ENCODE peak calls at places on chromosomes 11 and 22, in seven cellular contexts. One of them, this sample, is unnamed.

GRCh38 chr22:22884010-22884887 is 3.4 kb upstream of the IGLL5 start:
- DNase-seq in Calu3: peak; percentile 78
- DNase-seq in NB4: peak; percentile 85
- DNase-seq in body of pancreas: peak; percentile 48
- DNase-seq in psoas muscle: peak; percentile 33
- DNase-seq in left ventricle myocardium inferior: peak; percentile 37
- DNase-seq in GM10248: peak; percentile 77
- DNase-seq in this sample: peak; percentile 85

GRCh38 chr11:103091024-103091423 is 936 bp downstream of the DCUN1D5 start:
- DNase-seq in left ventricle myocardium inferior: no peak
- DNase-seq in NB4: peak; percentile 59
- DNase-seq in Calu3: no peak
- DNase-seq in GM10248: no peak
- DNase-seq in body of pancreas: no peak
- DNase-seq in psoas muscle: no peak
- DNase-seq in this sample: peak; percentile 17

GRCh38 chr11:14418801-14419417 is 59.9 kb upstream of the RRAS2 start:
- DNase-seq in psoas muscle: no peak
- DNase-seq in Calu3: no peak
- DNase-seq in NB4: no peak
- DNase-seq in body of pancreas: no peak
- DNase-seq in left ventricle myocardium inferior: no peak
- DNase-seq in GM10248: peak; percentile 30
- DNase-seq in this sample: peak; percentile 30

GRCh38 chr11:6646631-6647281 is 8.9 kb downstream of the DCHS1 start:
- DNase-seq in body of pancreas: no peak
- DNase-seq in Calu3: no peak
- DNase-seq in GM10248: peak; percentile 81
- DNase-seq in psoas muscle: no peak
- DNase-seq in left ventricle myocardium inferior: peak; percentile 60
- DNase-seq in NB4: peak; percentile 90
- DNase-seq in this sample: peak; percentile 81

GRCh38 chr11:117305145-117305544 is 10.9 kb downstream of the BACE1 start:
- DNase-seq in NB4: no peak
- DNase-seq in left ventricle myocardium inferior: no peak
- DNase-seq in body of pancreas: no peak
- DNase-seq in GM10248: no peak
- DNase-seq in psoas muscle: no peak
- DNase-seq in Calu3: no peak
- DNase-seq in this sample: no peak

GRCh38 chr11:59953463-59954218 is 10.2 kb upstream of the OOSP4A start:
- DNase-seq in psoas muscle: no peak
- DNase-seq in left ventricle myocardium inferior: no peak
- DNase-seq in NB4: no peak
- DNase-seq in Calu3: no peak
- DNase-seq in GM10248: no peak
- DNase-seq in body of pancreas: no peak
- DNase-seq in this sample: no peak

GRCh38 chr22:39859903-39860588 is 33.5 kb downstream of the ENTHD1 start:
- DNase-seq in psoas muscle: no peak
- DNase-seq in body of pancreas: no peak
- DNase-seq in Calu3: no peak
- DNase-seq in NB4: no peak
- DNase-seq in GM10248: peak; percentile 58
- DNase-seq in left ventricle myocardium inferior: no peak
- DNase-seq in this sample: peak; percentile 52

GRCh38 chr11:71120346-71120963 is 131.9 kb downstream of the SHANK2 start:
- DNase-seq in GM10248: no peak
- DNase-seq in NB4: peak; percentile 30
- DNase-seq in left ventricle myocardium inferior: no peak
- DNase-seq in body of pancreas: peak; percentile 69
- DNase-seq in Calu3: peak; percentile 62
- DNase-seq in psoas muscle: no peak
- DNase-seq in this sample: no peak

GRCh38 chr11:94792453-94792852 is 24.3 kb downstream of the AMOTL1 start:
- DNase-seq in GM10248: no peak
- DNase-seq in body of pancreas: no peak
- DNase-seq in NB4: no peak
- DNase-seq in Calu3: no peak
- DNase-seq in psoas muscle: no peak
- DNase-seq in left ventricle myocardium inferior: no peak
- DNase-seq in this sample: no peak

GRCh38 chr11:70397336-70397982 is 870 bp upstream of the CTTN start:
- DNase-seq in GM10248: no peak
- DNase-seq in psoas muscle: no peak
- DNase-seq in NB4: peak; percentile 88
- DNase-seq in body of pancreas: peak; percentile 30
- DNase-seq in left ventricle myocardium inferior: no peak
- DNase-seq in Calu3: no peak
- DNase-seq in this sample: peak; percentile 49

GRCh38 chr11:100837294-100837693 is 150.2 kb downstream of the ARHGAP42 start:
- DNase-seq in GM10248: no peak
- DNase-seq in body of pancreas: no peak
- DNase-seq in Calu3: no peak
- DNase-seq in left ventricle myocardium inferior: no peak
- DNase-seq in NB4: no peak
- DNase-seq in psoas muscle: no peak
- DNase-seq in this sample: no peak

GRCh38 chr22:27105142-27106025 is 448.0 kb downstream of the MIAT start:
- DNase-seq in body of pancreas: no peak
- DNase-seq in NB4: no peak
- DNase-seq in psoas muscle: peak; percentile 76
- DNase-seq in Calu3: no peak
- DNase-seq in left ventricle myocardium inferior: peak; percentile 70
- DNase-seq in GM10248: no peak
- DNase-seq in this sample: no peak

GRCh38 chr11:74020537-74020936 is 11.7 kb upstream of the UCP3 start:
- DNase-seq in Calu3: no peak
- DNase-seq in body of pancreas: no peak
- DNase-seq in left ventricle myocardium inferior: no peak
- DNase-seq in GM10248: no peak
- DNase-seq in psoas muscle: no peak
- DNase-seq in NB4: peak; percentile 54
- DNase-seq in this sample: peak; percentile 34

GRCh38 chr11:45102361-45102809 is 44.1 kb upstream of the PRDM11 start:
- DNase-seq in psoas muscle: no peak
- DNase-seq in left ventricle myocardium inferior: no peak
- DNase-seq in NB4: peak; percentile 91
- DNase-seq in GM10248: no peak
- DNase-seq in Calu3: no peak
- DNase-seq in body of pancreas: no peak
- DNase-seq in this sample: no peak

DNA sequence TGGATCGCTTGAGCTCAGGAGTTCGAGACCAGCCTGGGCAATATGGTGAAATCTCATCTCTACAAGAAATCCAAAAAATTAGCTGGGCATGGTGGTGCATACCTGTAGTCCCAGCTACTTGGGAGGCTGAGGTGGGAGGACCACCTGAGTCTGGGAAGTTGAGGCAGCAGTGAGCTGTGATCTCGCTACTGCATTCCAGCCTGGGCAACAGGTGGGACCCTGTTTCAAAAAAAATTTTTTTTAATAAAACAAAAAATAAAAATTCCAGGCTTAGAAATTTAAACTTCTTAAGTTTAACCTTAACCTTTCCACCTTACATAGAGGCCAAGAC is 21.2 kb downstream of the CLMP start:
- DNase-seq in psoas muscle: no peak
- DNase-seq in body of pancreas: no peak
- DNase-seq in left ventricle myocardium inferior: no peak
- DNase-seq in NB4: no peak
- DNase-seq in GM10248: no peak
- DNase-seq in Calu3: no peak
- DNase-seq in this sample: no peak
- TF ChIP-seq CTCF in psoas muscle: no peak
- TF ChIP-seq CTCF in body of pancreas: no peak
- TF ChIP-seq CTCF in left ventricle myocardium inferior: no peak
- TF ChIP-seq CTCF in NB4: no peak
- TF ChIP-seq CTCF in GM10248: no peak
- TF ChIP-seq CTCF in Calu3: no peak
- TF ChIP-seq CTCF in this sample: no peak

GRCh38 chr11:128484172-128484571 is 103.2 kb downstream of the ETS1 start:
- DNase-seq in psoas muscle: no peak
- DNase-seq in left ventricle myocardium inferior: no peak
- DNase-seq in GM10248: no peak
- DNase-seq in NB4: no peak
- DNase-seq in Calu3: no peak
- DNase-seq in body of pancreas: no peak
- DNase-seq in this sample: no peak
- TF ChIP-seq CTCF in psoas muscle: no peak
- TF ChIP-seq CTCF in left ventricle myocardium inferior: peak; percentile 52
- TF ChIP-seq CTCF in GM10248: peak; percentile 18
- TF ChIP-seq CTCF in NB4: no peak
- TF ChIP-seq CTCF in Calu3: no peak
- TF ChIP-seq CTCF in body of pancreas: peak; percentile 48
- TF ChIP-seq CTCF in this sample: no peak

GRCh38 chr11:13354335-13354734 is 76.7 kb downstream of the BMAL1 start:
- DNase-seq in GM10248: no peak
- DNase-seq in Calu3: no peak
- DNase-seq in psoas muscle: no peak
- DNase-seq in body of pancreas: no peak
- DNase-seq in left ventricle myocardium inferior: no peak
- DNase-seq in NB4: peak; percentile 45
- DNase-seq in this sample: no peak
- TF ChIP-seq CTCF in GM10248: peak; percentile 1
- TF ChIP-seq CTCF in Calu3: peak; percentile 35
- TF ChIP-seq CTCF in psoas muscle: no peak
- TF ChIP-seq CTCF in body of pancreas: peak; percentile 21
- TF ChIP-seq CTCF in left ventricle myocardium inferior: peak; percentile 10
- TF ChIP-seq CTCF in NB4: peak; percentile 31
- TF ChIP-seq CTCF in this sample: no peak

GRCh38 chr11:96794152-96794551 is 404.3 kb downstream of the JRKL start:
- DNase-seq in psoas muscle: no peak
- DNase-seq in NB4: no peak
- DNase-seq in left ventricle myocardium inferior: no peak
- DNase-seq in GM10248: no peak
- DNase-seq in body of pancreas: no peak
- DNase-seq in Calu3: no peak
- DNase-seq in this sample: no peak
- TF ChIP-seq CTCF in psoas muscle: no peak
- TF ChIP-seq CTCF in NB4: no peak
- TF ChIP-seq CTCF in left ventricle myocardium inferior: no peak
- TF ChIP-seq CTCF in GM10248: no peak
- TF ChIP-seq CTCF in body of pancreas: no peak
- TF ChIP-seq CTCF in Calu3: no peak
- TF ChIP-seq CTCF in this sample: no peak

GRCh38 chr11:124481365-124482323 is 36.1 kb upstream of the OR8B8 start:
- DNase-seq in NB4: peak; percentile 73
- DNase-seq in left ventricle myocardium inferior: no peak
- DNase-seq in Calu3: no peak
- DNase-seq in psoas muscle: no peak
- DNase-seq in body of pancreas: no peak
- DNase-seq in GM10248: peak; percentile 8
- DNase-seq in this sample: no peak

GRCh38 chr11:124482362-124483147 is 37.1 kb upstream of the OR8B8 start:
- DNase-seq in body of pancreas: no peak
- DNase-seq in GM10248: no peak
- DNase-seq in NB4: no peak
- DNase-seq in Calu3: no peak
- DNase-seq in psoas muscle: no peak
- DNase-seq in left ventricle myocardium inferior: no peak
- DNase-seq in this sample: no peak

DNA sequence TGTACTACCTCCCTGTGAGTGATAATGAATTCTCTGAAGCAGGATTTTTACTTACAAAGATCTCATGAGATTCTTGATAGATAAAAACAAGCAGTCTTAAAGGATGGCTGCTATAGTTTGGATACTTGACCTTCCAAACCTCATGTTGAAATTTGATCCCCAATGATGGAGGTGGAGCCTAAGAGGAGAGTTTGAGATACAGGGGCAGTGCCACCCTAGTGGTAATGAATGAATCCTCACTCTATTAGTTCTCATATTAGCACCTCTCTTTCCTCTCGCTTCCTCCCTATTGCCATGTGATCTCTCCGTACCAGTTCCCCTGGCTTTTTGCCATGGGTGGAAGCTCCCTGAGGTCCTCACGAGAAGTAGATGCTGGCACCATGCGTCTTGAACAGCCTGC is 37.9 kb upstream of the OR8B8 start:
- DNase-seq in psoas muscle: no peak
- DNase-seq in Calu3: no peak
- DNase-seq in GM10248: no peak
- DNase-seq in body of pancreas: no peak
- DNase-seq in left ventricle myocardium inferior: no peak
- DNase-seq in NB4: no peak
- DNase-seq in this sample: no peak
- TF ChIP-seq CTCF in psoas muscle: no peak
- TF ChIP-seq CTCF in Calu3: no peak
- TF ChIP-seq CTCF in GM10248: no peak
- TF ChIP-seq CTCF in body of pancreas: no peak
- TF ChIP-seq CTCF in left ventricle myocardium inferior: no peak
- TF ChIP-seq CTCF in NB4: no peak
- TF ChIP-seq CTCF in this sample: no peak

GRCh38 chr11:109508943-109509342 is 87.0 kb downstream of the C11orf87 start:
- DNase-seq in NB4: no peak
- DNase-seq in Calu3: no peak
- DNase-seq in left ventricle myocardium inferior: no peak
- DNase-seq in psoas muscle: no peak
- DNase-seq in body of pancreas: no peak
- DNase-seq in GM10248: no peak
- DNase-seq in this sample: no peak
- TF ChIP-seq CTCF in NB4: no peak
- TF ChIP-seq CTCF in Calu3: no peak
- TF ChIP-seq CTCF in left ventricle myocardium inferior: no peak
- TF ChIP-seq CTCF in psoas muscle: no peak
- TF ChIP-seq CTCF in body of pancreas: no peak
- TF ChIP-seq CTCF in GM10248: no peak
- TF ChIP-seq CTCF in this sample: no peak

GRCh38 chr22:25205847-25206246 is 6.2 kb downstream of the CRYBB3 start:
- DNase-seq in psoas muscle: no peak
- DNase-seq in Calu3: no peak
- DNase-seq in body of pancreas: no peak
- DNase-seq in NB4: no peak
- DNase-seq in GM10248: no peak
- DNase-seq in left ventricle myocardium inferior: no peak
- DNase-seq in this sample: no peak

GRCh38 chr22:25201557-25202273 is 2.1 kb downstream of the CRYBB3 start:
- DNase-seq in psoas muscle: no peak
- DNase-seq in body of pancreas: no peak
- DNase-seq in Calu3: no peak
- DNase-seq in GM10248: no peak
- DNase-seq in NB4: no peak
- DNase-seq in left ventricle myocardium inferior: no peak
- DNase-seq in this sample: no peak

GRCh38 chr22:25202290-25202921 is 2.7 kb downstream of the CRYBB3 start:
- DNase-seq in body of pancreas: peak; percentile 62
- DNase-seq in left ventricle myocardium inferior: peak; percentile 28
- DNase-seq in psoas muscle: peak; percentile 48
- DNase-seq in Calu3: peak; percentile 78
- DNase-seq in NB4: peak; percentile 62
- DNase-seq in GM10248: peak; percentile 80
- DNase-seq in this sample: peak; percentile 78

GRCh38 chr22:25200967-25201366 is 1.3 kb downstream of the CRYBB3 start:
- DNase-seq in body of pancreas: no peak
- DNase-seq in psoas muscle: no peak
- DNase-seq in left ventricle myocardium inferior: no peak
- DNase-seq in GM10248: no peak
- DNase-seq in NB4: no peak
- DNase-seq in Calu3: no peak
- DNase-seq in this sample: no peak

GRCh38 chr22:25203082-25203481 is 3.4 kb downstream of the CRYBB3 start:
- DNase-seq in psoas muscle: no peak
- DNase-seq in Calu3: no peak
- DNase-seq in GM10248: no peak
- DNase-seq in NB4: no peak
- DNase-seq in left ventricle myocardium inferior: no peak
- DNase-seq in body of pancreas: no peak
- DNase-seq in this sample: no peak
- TF ChIP-seq CTCF in psoas muscle: no peak
- TF ChIP-seq CTCF in Calu3: no peak
- TF ChIP-seq CTCF in GM10248: no peak
- TF ChIP-seq CTCF in NB4: no peak
- TF ChIP-seq CTCF in left ventricle myocardium inferior: no peak
- TF ChIP-seq CTCF in body of pancreas: no peak
- TF ChIP-seq CTCF in this sample: no peak

This sample was measured in GM20000.